ENCODE peak calls at places on chromosomes 7 and 10, in four cellular contexts. M is K562, Y is HepG2, D is GM12878. Z is an unnamed sample.

GRCh38 chr7:111030358-111030735 is 60.6 kb upstream of the LRRN3 start:
- DNase-seq in Y (no peak), D (no peak), M (no peak), Z (no peak)

GRCh38 chr7:47470567-47471357 is 111.1 kb downstream of the TNS3 start:
- DNase-seq in M (no peak), D (no peak), Y (peak), Z (no peak)

GRCh38 chr7:92448185-92448747 is 984 bp downstream of the GATAD1 start:
- DNase-seq in D (peak), Y (peak), M (peak), Z (peak)

GRCh38 chr10:89414879-89415821 is 782 bp downstream of the IFIT5 start:
- DNase-seq in Y (no peak), M (no peak), D (no peak), Z (peak)

GRCh38 chr7:67551027-67551426 is 554.4 kb downstream of the TYW1 start:
- DNase-seq in D (no peak), Y (no peak), M (no peak), Z (no peak)

GRCh38 chr10:17003666-17004065 is 125.9 kb downstream of the CUBN start:
- DNase-seq in D (no peak), Y (no peak), M (no peak), Z (no peak)

GRCh38 chr7:46390042-46390441 is 469.0 kb upstream of the IGFBP3 start:
- DNase-seq in Y (no peak), D (no peak), M (no peak), Z (no peak)

GRCh38 chr10:16952610-16953009 is 135.4 kb upstream of the RSU1 start:
- DNase-seq in M (peak), Y (no peak), D (no peak), Z (no peak)

GRCh38 chr10:93995598-93996271 is 2.0 kb downstream of the PLCE1 start:
- DNase-seq in D (no peak), Y (no peak), M (no peak), Z (no peak)

GRCh38 chr10:77865585-77866324 is 60.8 kb downstream of the DLG5 start:
- DNase-seq in Y (no peak), M (no peak), D (no peak), Z (no peak)

GRCh38 chr7:36400606-36401005 is 10.9 kb downstream of the ANLN start:
- DNase-seq in D (no peak), Y (no peak), M (no peak), Z (no peak)

GRCh38 chr7:122262246-122262645 is 42.3 kb downstream of the FEZF1 start:
- DNase-seq in D (no peak), Y (no peak), M (no peak), Z (no peak)

GRCh38 chr7:68911754-68912153 is 686.5 kb upstream of the AUTS2 start:
- DNase-seq in Y (no peak), D (no peak), M (no peak), Z (no peak)

GRCh38 chr10:96299383-96299782 is 4.9 kb upstream of the DNTT start:
- DNase-seq in Y (no peak), M (no peak), D (no peak), Z (no peak)

GRCh38 chr7:138000081-138000701 is 1.7 kb downstream of the CREB3L2 start:
- DNase-seq in D (no peak), Y (peak), M (peak), Z (no peak)

GRCh38 chr10:79052311-79053080 is 16.3 kb upstream of the ZMIZ1 start:
- DNase-seq in M (peak), D (no peak), Y (peak), Z (peak)

GRCh38 chr7:22726849-22727792 is at the start of gene IL6:
- DNase-seq in M (peak), D (no peak), Y (peak), Z (peak)

GRCh38 chr7:119127706-119128105 is 903.2 kb downstream of the ANKRD7 start:
- DNase-seq in D (no peak), M (no peak), Y (no peak), Z (no peak)

GRCh38 chr7:18239212-18239611 is 211.6 kb upstream of the PRPS1L1 start:
- DNase-seq in D (no peak), M (no peak), Y (no peak), Z (no peak)

GRCh38 chr7:156735861-156736260 is 95.3 kb downstream of the RNF32 start:
- DNase-seq in M (no peak), Y (no peak), D (no peak), Z (no peak)

GRCh38 chr10:58157076-58157766 is 110.5 kb downstream of the IPMK start:
- DNase-seq in M (no peak), Y (no peak), D (no peak), Z (no peak)

GRCh38 chr10:122267849-122268737 is 3.0 kb upstream of the BTBD16 start:
- DNase-seq in M (peak), D (no peak), Y (peak), Z (peak)

GRCh38 chr10:109996225-109996624 is 11.6 kb upstream of the ADD3 start:
- DNase-seq in Y (no peak), M (peak), D (no peak), Z (no peak)

GRCh38 chr7:133369130-133369529 is 116.3 kb downstream of the EXOC4 start:
- DNase-seq in Y (no peak), D (no peak), M (no peak), Z (no peak)

GRCh38 chr10:86868353-86868752 is 89.1 kb downstream of the MMRN2 start:
- DNase-seq in Y (no peak), D (no peak), M (no peak), Z (no peak)

GRCh38 chr7:47979145-47979831 is at the start of gene HUS1:
- DNase-seq in D (peak), M (peak), Y (peak), Z (peak)

GRCh38 chr7:6027806-6028365 is 3.3 kb upstream of the ANKRD61 start:
- DNase-seq in Y (no peak), M (no peak), D (no peak), Z (no peak)

GRCh38 chr7:100390286-100391028 is 17.2 kb downstream of the PILRA start:
- DNase-seq in D (no peak), M (no peak), Y (no peak), Z (no peak)

GRCh38 chr10:128070721-128071416 is 55.4 kb downstream of the MKI67 start:
- DNase-seq in D (no peak), M (no peak), Y (no peak), Z (no peak)

GRCh38 chr10:101950227-101950626 is 105.7 kb downstream of the ARMH3 start:
- DNase-seq in M (no peak), Y (no peak), D (no peak), Z (no peak)

GRCh38 chr10:62651341-62651740 is 153.2 kb upstream of the ADO start:
- DNase-seq in M (no peak), Y (no peak), D (no peak), Z (no peak)

GRCh38 chr10:55485827-55486226 is 684.8 kb upstream of the PCDH15 start:
- DNase-seq in M (no peak), Y (no peak), D (no peak), Z (no peak)

GRCh38 chr10:34172936-34173533 is 642.1 kb downstream of the PARD3 start:
- DNase-seq in M (no peak), Y (peak), D (no peak), Z (no peak)

GRCh38 chr7:108794466-108794865 is 224.8 kb downstream of the DNAJB9 start:
- DNase-seq in M (no peak), D (no peak), Y (no peak), Z (no peak)

GRCh38 chr10:102718220-102718619 is 3.8 kb downstream of the SFXN2 start:
- DNase-seq in M (peak), D (no peak), Y (peak), Z (no peak)

GRCh38 chr10:14557573-14557972 is 217.1 kb downstream of the FAM107B start:
- DNase-seq in D (no peak), M (no peak), Y (no peak), Z (no peak)

GRCh38 chr10:101411598-101411997 is 57.6 kb downstream of the BTRC start:
- DNase-seq in D (no peak), M (no peak), Y (no peak), Z (no peak)

GRCh38 chr10:31041011-31041410 is 9.3 kb upstream of the ZNF438 start:
- DNase-seq in Y (no peak), D (no peak), M (no peak), Z (no peak)
- TF ChIP-seq NFIC in Y (no peak), D (no peak), M (no peak), Z (no peak)

GRCh38 chr10:22479419-22479818 is 134.1 kb downstream of the SPAG6 start:
- DNase-seq in D (no peak), M (peak), Y (no peak), Z (no peak)
- TF ChIP-seq NFIC in D (no peak), M (no peak), Y (no peak), Z (no peak)

DNA sequence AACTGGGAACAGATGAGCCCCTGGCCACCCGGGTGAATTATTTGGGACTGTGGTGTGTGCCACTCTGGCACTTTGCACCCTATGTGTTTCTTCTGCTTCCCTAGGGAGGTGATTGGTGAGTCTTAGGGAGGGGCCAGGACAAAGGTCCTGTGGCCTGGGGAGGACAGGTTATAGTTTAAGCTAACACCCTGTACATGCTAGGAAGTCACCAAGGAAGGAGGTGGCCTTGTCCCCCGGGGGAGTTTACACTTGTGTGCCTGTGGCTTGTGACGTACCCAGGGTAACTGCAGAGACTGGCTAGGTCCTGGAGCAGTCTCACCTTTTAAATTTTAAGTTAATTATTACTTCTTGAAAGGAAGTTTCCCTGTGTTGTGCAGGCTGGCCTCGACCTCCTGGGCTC is 196.2 kb downstream of the BAMBI start:
- DNase-seq in M (no peak), Y (peak), D (no peak), Z (no peak)
- TF ChIP-seq NFIC in M (no peak), Y (no peak), D (no peak), Z (no peak)

GRCh38 chr10:31867646-31868045 is 61.0 kb downstream of the ARHGAP12 start:
- DNase-seq in Y (no peak), M (no peak), D (no peak), Z (no peak)
- TF ChIP-seq NFIC in Y (no peak), M (no peak), D (no peak), Z (no peak)

DNA sequence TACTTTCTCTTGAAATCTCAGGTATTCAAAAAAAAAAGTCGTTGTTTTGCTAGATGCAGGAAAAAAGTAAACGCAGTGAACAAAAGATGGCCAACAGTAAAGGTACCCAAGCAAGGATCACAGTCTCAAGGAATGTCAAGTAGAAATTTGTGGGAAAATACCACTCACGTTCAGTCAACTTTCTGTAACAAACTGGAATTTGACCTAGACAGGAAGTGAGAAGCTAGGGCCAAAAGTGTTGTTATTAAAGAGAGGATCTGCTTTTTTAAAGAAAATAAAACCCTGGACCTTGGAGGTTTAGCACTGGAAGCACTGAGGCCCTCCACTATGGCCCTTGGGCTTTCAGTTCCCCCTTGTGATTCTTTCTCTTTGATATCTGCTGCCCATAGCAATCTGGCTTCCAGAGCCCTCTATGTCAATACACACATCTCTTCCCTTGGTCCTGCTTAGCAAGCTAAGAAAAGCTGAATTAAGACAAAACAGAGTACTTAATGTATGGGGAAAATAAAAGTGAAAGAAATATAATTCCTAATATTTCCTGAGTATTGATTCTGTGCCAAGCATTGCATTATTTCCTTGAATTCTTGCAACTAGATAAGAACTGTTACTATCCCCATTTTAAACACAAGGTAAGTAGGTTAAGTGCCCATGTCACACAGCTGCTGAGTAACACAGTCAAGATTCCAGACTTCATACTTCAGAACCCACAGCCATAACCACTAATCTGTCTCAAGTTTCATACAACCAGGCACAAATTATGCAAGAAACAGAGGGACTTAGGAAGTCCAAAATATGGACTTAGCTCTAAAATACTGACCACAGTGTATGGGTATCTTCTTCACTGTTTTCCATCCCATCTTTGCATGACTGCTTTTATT is 2.6 kb upstream of the ZNF438 start:
- DNase-seq in D (no peak), M (no peak), Y (no peak), Z (no peak)
- TF ChIP-seq NFIC in D (no peak), M (no peak), Y (no peak), Z (peak)